ENCODE peak calls at places on chromosome 9, in seven cellular contexts. L, P, U, A, Y, R and B are unnamed samples.

GRCh38 chr9:13139641-13140171 is 139.8 kb downstream of the MPDZ start:
- DNase-seq in L (no peak), P (no peak), U (no peak), A (no peak), Y (no peak), R (no peak), B (no peak)

GRCh38 chr9:14797442-14797841 is 74.9 kb upstream of the CER1 start:
- DNase-seq in L (no peak), P (no peak), U (no peak), A (no peak), Y (no peak), R (no peak), B (no peak)

GRCh38 chr9:111730937-111731567 is 63.7 kb downstream of the SHOC1 start:
- DNase-seq in L (no peak), P (no peak), U (no peak), A (no peak), Y (no peak), R (no peak), B (no peak)

GRCh38 chr9:121729769-121730168 is 78.3 kb downstream of the DAB2IP start:
- DNase-seq in L (no peak), P (no peak), U (no peak), A (no peak), Y (no peak), R (no peak), B (no peak)

GRCh38 chr9:79776581-79776980 is 204.8 kb downstream of the TLE4 start:
- DNase-seq in L (no peak), P (no peak), U (no peak), A (no peak), Y (no peak), R (no peak), B (no peak)

GRCh38 chr9:21788752-21789151 is 13.7 kb upstream of the MTAP start:
- DNase-seq in L (no peak), P (no peak), U (no peak), A (no peak), Y (no peak), R (no peak), B (peak; percentile 81)

GRCh38 chr9:101366038-101366756 is 18.6 kb downstream of the BAAT start:
- DNase-seq in L (no peak), P (no peak), U (no peak), A (no peak), Y (peak; percentile 62), R (no peak), B (no peak)

GRCh38 chr9:93450817-93451761 is at the start of gene FAM120A:
- DNase-seq in L (peak; percentile 61), P (peak; percentile 76), U (peak; percentile 61), A (peak; percentile 82), Y (peak; percentile 87), R (peak; percentile 73), B (peak; percentile 77)

GRCh38 chr9:36064448-36065037 is 27.8 kb downstream of the RECK start:
- DNase-seq in L (no peak), P (no peak), U (no peak), A (no peak), Y (no peak), R (no peak), B (no peak)

GRCh38 chr9:1612886-1613285 is 402.3 kb upstream of the SMARCA2 start:
- DNase-seq in L (no peak), P (no peak), U (no peak), A (no peak), Y (no peak), R (no peak), B (no peak)

GRCh38 chr9:131334568-131335105 is 45.1 kb downstream of the PLPP7 start:
- DNase-seq in L (peak; percentile 16), P (no peak), U (no peak), A (no peak), Y (peak; percentile 74), R (no peak), B (peak; percentile 39)

GRCh38 chr9:85425153-85425611 is 316.6 kb downstream of the AGTPBP1 start:
- DNase-seq in L (peak; percentile 93), P (peak; percentile 77), U (peak; percentile 71), A (peak; percentile 4), Y (peak; percentile 45), R (peak; percentile 69), B (peak; percentile 47)